ENCODE peak calls at places on chromosomes 3 and 15, in five cellular contexts. U, B, J, S and M are unnamed samples.

GRCh38 chr3:42688487-42689420 is 3.4 kb downstream of the KLHL40 start:
- DNase-seq in U (no peak), B (no peak), J (peak; percentile 8), S (no peak), M (no peak)

GRCh38 chr15:92394327-92395175 is 870 bp downstream of the ST8SIA2 start:
- DNase-seq in U (no peak), B (no peak), J (no peak), S (no peak), M (no peak)

GRCh38 chr3:157116017-157116416 is 43.9 kb downstream of the CCNL1 start:
- DNase-seq in U (no peak), B (no peak), J (no peak), S (no peak), M (no peak)

GRCh38 chr15:79016527-79017170 is 71.8 kb upstream of the CTSH start:
- DNase-seq in U (no peak), B (no peak), J (no peak), S (no peak), M (no peak)

GRCh38 chr15:58556028-58556361 is 124.2 kb downstream of the LIPC start:
- DNase-seq in U (no peak), B (no peak), J (no peak), S (no peak), M (no peak)

GRCh38 chr3:102053375-102053989 is 204.2 kb downstream of the NFKBIZ start:
- DNase-seq in U (no peak), B (no peak), J (no peak), S (no peak), M (no peak)

GRCh38 chr3:139655880-139656279 is 21.9 kb downstream of the NMNAT3 start:
- DNase-seq in U (no peak), B (no peak), J (no peak), S (no peak), M (no peak)

GRCh38 chr3:70737656-70738309 is 425.3 kb upstream of the MDFIC2 start:
- DNase-seq in U (no peak), B (peak; percentile 37), J (no peak), S (no peak), M (no peak)

GRCh38 chr15:55823699-55824098 is 80.7 kb upstream of the PRTG start:
- DNase-seq in U (no peak), B (no peak), J (no peak), S (no peak), M (no peak)

GRCh38 chr3:52227117-52227516 is 1.7 kb upstream of the TLR9 start:
- DNase-seq in U (no peak), B (no peak), J (no peak), S (no peak), M (no peak)

GRCh38 chr3:167653750-167654149 is at the start of gene WDR49:
- DNase-seq in U (no peak), B (no peak), J (no peak), S (no peak), M (peak; percentile 31)

GRCh38 chr3:22012471-22012870 is 261.5 kb upstream of the ZNF385D start:
- DNase-seq in U (no peak), B (no peak), J (no peak), S (no peak), M (no peak)

GRCh38 chr15:88652456-88653199 is 13.8 kb downstream of the ISG20 start:
- DNase-seq in U (no peak), B (no peak), J (no peak), S (no peak), M (no peak)

GRCh38 chr3:197584733-197585132 is 29.0 kb upstream of the BDH1 start:
- DNase-seq in U (no peak), B (no peak), J (no peak), S (no peak), M (no peak)

GRCh38 chr15:57578288-57578900 is 13.3 kb upstream of the MYZAP start:
- DNase-seq in U (no peak), B (no peak), J (no peak), S (no peak), M (no peak)

GRCh38 chr3:126711361-126711760 is 7.3 kb downstream of the CHCHD6 start:
- DNase-seq in U (no peak), B (no peak), J (no peak), S (no peak), M (no peak)

GRCh38 chr3:175222356-175222755 is 363.2 kb downstream of the NAALADL2 start:
- DNase-seq in U (no peak), B (no peak), J (no peak), S (no peak), M (peak; percentile 11)

GRCh38 chr3:105649469-105649868 is 219.3 kb downstream of the CBLB start:
- DNase-seq in U (no peak), B (no peak), J (no peak), S (no peak), M (peak; percentile 25)

GRCh38 chr3:16596352-16597032 is 8.7 kb downstream of the DAZL start:
- DNase-seq in U (peak; percentile 11), B (no peak), J (no peak), S (no peak), M (no peak)

GRCh38 chr3:48141225-48142137 is 46.7 kb downstream of the CDC25A start:
- DNase-seq in U (no peak), B (no peak), J (no peak), S (no peak), M (no peak)

GRCh38 chr3:35263477-35263876 is 375.8 kb upstream of the ARPP21 start:
- DNase-seq in U (no peak), B (no peak), J (no peak), S (no peak), M (no peak)

GRCh38 chr3:149968216-149968615 is 2.5 kb downstream of the PFN2 start:
- DNase-seq in U (no peak), B (no peak), J (no peak), S (no peak), M (no peak)

GRCh38 chr15:79943820-79944219 is 27.2 kb downstream of the BCL2A1 start:
- DNase-seq in U (no peak), B (no peak), J (no peak), S (no peak), M (no peak)